ENCODE peak calls at places on chromosomes 12 and 14, in seven cellular contexts. F is hepatocyte, Y is mammary epithelial cell, H is suprapubic skin, B is Panc1, P is HCT116, I is AG10803. N is an unnamed sample.

GRCh38 chr14:55848964-55849363 is 269.0 kb downstream of the KTN1 start:
- DNase-seq in B (no peak), I (no peak), P (no peak), Y (no peak), F (no peak), H (no peak), N (no peak)

GRCh38 chr12:124687695-124688301 is 120.4 kb upstream of the NCOR2 start:
- DNase-seq in Y (no peak), H (no peak), P (no peak), I (peak), B (no peak), F (no peak), N (no peak)

GRCh38 chr12:130838951-130839769 is at the start of gene STX2:
- DNase-seq in F (peak), H (peak), P (peak), B (peak), I (peak), Y (peak), N (peak)

GRCh38 chr14:33669111-33669510 is 281.8 kb downstream of the EGLN3 start:
- DNase-seq in F (no peak), Y (no peak), H (no peak), B (no peak), P (no peak), I (peak), N (no peak)

GRCh38 chr14:61385002-61385685 is 63.8 kb downstream of the PRKCH start:
- DNase-seq in F (no peak), H (no peak), I (no peak), B (no peak), Y (no peak), P (no peak), N (no peak)

GRCh38 chr14:91313154-91313850 is 68.8 kb upstream of the GPR68 start:
- DNase-seq in Y (no peak), B (no peak), F (no peak), P (no peak), H (no peak), I (no peak), N (no peak)

GRCh38 chr12:89390802-89391673 is 38.7 kb upstream of the DUSP6 start:
- DNase-seq in B (peak), P (no peak), F (peak), Y (peak), H (no peak), I (peak), N (no peak)

GRCh38 chr12:13103391-13104033 is at the start of gene GSG1:
- DNase-seq in B (no peak), Y (peak), I (no peak), F (no peak), H (no peak), P (no peak), N (no peak)

GRCh38 chr12:15590180-15590826 is 198.9 kb downstream of the EPS8 start:
- DNase-seq in P (peak), H (no peak), Y (peak), B (peak), F (peak), I (peak), N (peak)

GRCh38 chr14:94480809-94481208 is 4.8 kb upstream of the SERPINA9 start:
- DNase-seq in P (no peak), Y (no peak), I (peak), H (peak), B (no peak), F (peak), N (no peak)

GRCh38 chr12:18123707-18124106 is 33.7 kb upstream of the RERGL start:
- DNase-seq in F (no peak), P (no peak), I (no peak), Y (no peak), B (no peak), H (no peak), N (no peak)

GRCh38 chr12:19058235-19059021 is 71.1 kb upstream of the PLEKHA5 start:
- DNase-seq in B (no peak), F (no peak), Y (no peak), I (peak), P (no peak), H (no peak), N (no peak)

GRCh38 chr14:84859116-84859515 is 670.8 kb upstream of the FLRT2 start:
- DNase-seq in F (no peak), B (no peak), I (no peak), P (no peak), H (no peak), Y (no peak), N (no peak)

GRCh38 chr12:126558810-126559209 is 1493.6 kb downstream of the AACS start:
- DNase-seq in B (no peak), Y (no peak), I (no peak), P (no peak), H (no peak), F (no peak), N (no peak)

GRCh38 chr12:55938826-55939501 is 8.0 kb downstream of the DGKA start:
- DNase-seq in P (no peak), F (no peak), B (no peak), I (no peak), Y (no peak), H (no peak), N (no peak)

GRCh38 chr14:52078721-52079120 is 9.9 kb upstream of the NID2 start:
- DNase-seq in Y (no peak), B (no peak), P (no peak), F (no peak), H (no peak), I (no peak), N (no peak)

GRCh38 chr14:69713127-69713800 is 53.7 kb upstream of the SRSF5 start:
- DNase-seq in H (no peak), I (no peak), F (no peak), B (no peak), Y (peak), P (no peak), N (no peak)

GRCh38 chr12:132430838-132431826 is 58.8 kb upstream of the FBRSL1 start:
- DNase-seq in P (no peak), H (no peak), B (no peak), F (no peak), I (no peak), Y (no peak), N (no peak)

GRCh38 chr12:53985900-53986685 is 1.1 kb downstream of the HOXC10 start:
- DNase-seq in H (no peak), F (no peak), I (peak), B (no peak), Y (no peak), P (no peak), N (no peak)

GRCh38 chr12:70443274-70443673 is 77.2 kb downstream of the KCNMB4 start:
- DNase-seq in H (no peak), I (peak), F (no peak), Y (peak), P (no peak), B (no peak), N (no peak)

GRCh38 chr12:42483534-42483857 is 106.0 kb downstream of the PRICKLE1 start:
- DNase-seq in B (no peak), I (no peak), P (no peak), H (no peak), F (peak), Y (peak), N (peak)

GRCh38 chr12:103915306-103915705 is 14.9 kb upstream of the HSP90B1 start:
- DNase-seq in I (no peak), B (no peak), P (no peak), H (no peak), F (no peak), Y (no peak), N (no peak)

GRCh38 chr12:69897744-69898143 is 72.7 kb downstream of the MYRFL start:
- DNase-seq in Y (peak), F (peak), H (no peak), I (peak), B (no peak), P (no peak), N (no peak)

GRCh38 chr14:22047105-22047504 is 373.5 kb upstream of the OR4E1 start:
- DNase-seq in F (peak), Y (peak), B (no peak), P (no peak), H (no peak), I (no peak), N (no peak)

GRCh38 chr14:42174357-42174756 is 567.7 kb downstream of the LRFN5 start:
- DNase-seq in H (no peak), Y (no peak), F (no peak), P (no peak), I (no peak), B (no peak), N (no peak)

GRCh38 chr14:59046746-59047145 is 141.7 kb upstream of the DAAM1 start:
- DNase-seq in I (peak), F (no peak), H (no peak), Y (no peak), P (no peak), B (no peak), N (no peak)

GRCh38 chr14:91303091-91303923 is 58.8 kb upstream of the GPR68 start:
- DNase-seq in P (peak), B (no peak), F (no peak), I (no peak), Y (no peak), H (no peak), N (no peak)

GRCh38 chr14:94100847-94101246 is 9.7 kb upstream of the IFI27 start:
- DNase-seq in B (no peak), Y (peak), P (no peak), F (peak), I (peak), H (no peak), N (no peak)

GRCh38 chr12:28017873-28018255 is 45.3 kb upstream of the PTHLH start:
- DNase-seq in P (no peak), Y (peak), I (no peak), B (no peak), F (no peak), H (no peak), N (no peak)

GRCh38 chr12:105992849-105993740 is 145.7 kb downstream of the NUAK1 start:
- DNase-seq in H (no peak), P (no peak), F (no peak), Y (no peak), I (peak), B (no peak), N (no peak)

DNA sequence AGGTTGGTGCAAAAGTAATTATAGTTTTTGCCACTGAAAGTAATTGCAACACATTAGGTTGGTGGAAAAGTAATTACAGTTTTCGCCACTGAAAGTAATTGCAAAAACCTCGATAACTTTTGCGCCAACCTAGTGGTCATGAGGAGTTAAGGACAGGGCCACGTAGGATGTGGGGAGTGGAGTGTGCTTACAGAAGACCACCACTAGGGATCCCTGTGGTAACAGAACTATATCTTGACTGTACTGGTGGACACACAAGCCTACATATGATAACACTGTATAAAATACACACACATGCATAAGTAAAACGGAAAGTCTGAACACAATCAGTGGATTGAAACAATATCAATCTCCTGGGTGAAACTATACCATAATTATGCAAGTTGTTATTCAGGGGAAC is 187.4 kb upstream of the ABCD2 start:
- DNase-seq in H (no peak), P (peak), Y (no peak), I (no peak), B (no peak), F (no peak), N (no peak)
- TF ChIP-seq CTCF in H (peak), P (peak), Y (peak), I (peak), B (peak), F (no peak), N (no peak)

DNA sequence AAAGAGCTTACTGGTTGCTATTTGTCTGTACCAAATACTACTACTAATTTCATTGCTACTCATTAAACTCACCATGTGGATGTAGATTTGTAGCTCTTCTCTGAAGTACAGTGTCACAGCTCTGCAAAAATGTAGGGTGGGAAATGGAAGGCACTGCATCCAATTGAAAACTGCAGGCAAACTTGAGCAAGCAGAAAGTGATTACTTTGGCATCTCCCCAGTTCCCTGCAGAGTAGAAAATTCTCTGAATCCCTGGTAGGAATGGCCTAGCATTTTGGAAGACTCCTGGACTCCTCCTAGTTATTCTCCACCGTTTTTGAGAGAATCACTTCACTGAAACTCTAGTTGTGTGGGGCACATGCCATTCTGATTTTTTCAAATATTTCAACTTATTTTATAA is 239.1 kb downstream of the DIO2 start:
- DNase-seq in P (no peak), I (no peak), B (no peak), H (no peak), Y (no peak), F (no peak), N (no peak)
- H3K4me3 ChIP-seq in P (no peak), I (no peak), B (no peak), H (no peak), Y (no peak), F (no peak), N (no peak)

GRCh38 chr12:108519558-108519957 is 4.5 kb downstream of the FICD start:
- DNase-seq in P (no peak), F (no peak), Y (no peak), H (no peak), B (no peak), I (no peak), N (no peak)
- TF ChIP-seq CTCF in P (peak), F (peak), Y (no peak), H (no peak), B (no peak), I (no peak), N (no peak)

GRCh38 chr12:57896437-57897201 is 44.7 kb upstream of the ATP23 start:
- DNase-seq in Y (no peak), H (peak), I (peak), F (peak), P (no peak), B (peak), N (peak)
- H3K4me3 ChIP-seq in Y (peak), H (peak), I (peak), F (peak), P (no peak), B (peak), N (peak)

GRCh38 chr12:44976246-44976645 is 74.7 kb downstream of the DBX2 start:
- DNase-seq in H (no peak), F (no peak), I (no peak), B (no peak), Y (no peak), P (no peak), N (no peak)

GRCh38 chr12:44968960-44969359 is 81.9 kb downstream of the DBX2 start:
- DNase-seq in F (no peak), P (no peak), H (no peak), Y (no peak), I (no peak), B (no peak), N (no peak)

GRCh38 chr12:44972746-44973421 is 78.0 kb downstream of the DBX2 start:
- DNase-seq in Y (peak), H (no peak), I (peak), P (peak), F (peak), B (no peak), N (no peak)
- TF ChIP-seq CTCF in Y (peak), H (no peak), I (peak), P (peak), F (peak), B (peak), N (no peak)

GRCh38 chr12:52730383-52730782 is 27.1 kb upstream of the KRT77 start:
- DNase-seq in I (no peak), H (no peak), F (no peak), Y (no peak), B (no peak), P (no peak), N (no peak)

GRCh38 chr12:52730793-52731192 is 27.5 kb upstream of the KRT77 start:
- DNase-seq in F (no peak), Y (no peak), B (no peak), H (no peak), I (no peak), P (no peak), N (no peak)

GRCh38 chr12:52739963-52740362 is 36.6 kb upstream of the KRT77 start:
- DNase-seq in F (no peak), H (no peak), Y (no peak), B (no peak), I (no peak), P (no peak), N (no peak)

GRCh38 chr12:52735816-52736632 is 32.7 kb upstream of the KRT77 start:
- DNase-seq in H (no peak), F (no peak), Y (no peak), I (no peak), B (no peak), P (no peak), N (no peak)

DNA sequence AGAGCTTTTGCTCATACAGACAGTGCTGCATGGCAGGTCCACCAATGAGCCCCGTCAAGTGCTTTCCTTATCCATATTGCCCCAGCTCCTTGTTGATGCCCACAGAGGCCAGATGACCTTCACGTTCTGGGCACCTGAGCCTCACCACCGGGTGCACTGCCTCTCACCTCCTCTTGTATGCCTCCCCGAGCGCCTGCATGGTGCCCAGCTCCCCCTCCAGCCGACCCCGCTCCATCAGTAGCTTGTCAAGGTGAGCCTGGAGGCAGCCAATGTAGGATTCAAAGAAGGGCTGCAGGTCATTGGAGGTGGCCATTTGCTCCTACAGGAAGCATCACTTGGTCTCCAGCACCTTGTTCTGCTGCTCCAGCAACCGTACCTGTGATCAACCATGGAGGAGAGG is 31.8 kb upstream of the KRT77 start:
- DNase-seq in Y (no peak), B (no peak), P (no peak), I (no peak), H (no peak), F (no peak), N (no peak)
- H3K4me3 ChIP-seq in Y (no peak), B (no peak), P (no peak), I (no peak), H (no peak), F (no peak), N (no peak)

GRCh38 chr14:101788016-101788695 is 26.6 kb downstream of the PPP2R5C start:
- DNase-seq in H (no peak), Y (no peak), P (no peak), I (peak), B (no peak), F (no peak), N (no peak)
- TF ChIP-seq CTCF in H (no peak), Y (no peak), P (no peak), I (no peak), B (no peak), F (no peak), N (no peak)

GRCh38 chr12:29695026-29695425 is 88.7 kb downstream of the TMTC1 start:
- DNase-seq in I (no peak), F (no peak), P (no peak), B (no peak), Y (no peak), H (no peak), N (no peak)
- H3K4me3 ChIP-seq in I (no peak), F (no peak), P (no peak), B (no peak), Y (no peak), H (no peak), N (no peak)

DNA sequence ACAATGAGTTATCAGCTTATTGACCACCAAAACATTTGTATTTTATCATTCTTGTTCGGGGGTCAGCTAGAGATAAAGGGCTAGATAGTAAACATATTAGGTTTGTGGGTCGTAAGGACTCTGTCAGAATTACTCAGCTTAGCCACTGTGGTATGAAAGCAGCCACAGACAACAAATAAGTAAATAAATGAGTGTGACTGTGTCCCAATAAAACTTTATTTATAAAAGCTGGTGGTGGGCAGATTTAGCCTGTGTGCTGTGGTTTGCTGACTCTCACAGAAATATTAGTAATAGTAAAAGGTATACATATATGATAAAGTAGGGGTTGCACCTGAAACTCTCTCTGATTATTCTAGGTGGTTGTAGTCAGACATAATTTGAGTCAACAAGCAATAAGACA is 56.1 kb downstream of the TPH2 start:
- DNase-seq in F (no peak), H (no peak), Y (no peak), P (no peak), B (no peak), I (no peak), N (no peak)
- TF ChIP-seq CTCF in F (no peak), H (no peak), Y (no peak), P (no peak), B (no peak), I (no peak), N (no peak)